ENCODE peak calls at places on chromosomes 12 and 14, in seven cellular contexts. One of them, this sample, is unnamed.
A peak's percentile ranks its signal among the peaks of the same experiment; 100 is the strongest.

GRCh38 chr12:39467432-39467870 is 24.5 kb upstream of the KIF21A start:
- DNase-seq in fibroblast of pulmonary artery: peak; percentile 14
- DNase-seq in fibroblast of the aortic adventitia: peak; percentile 50
- DNase-seq in brain microvascular endothelial cell: no peak
- DNase-seq in fibroblast of lung: peak; percentile 37
- DNase-seq in lower lobe of right lung: no peak
- DNase-seq in cardiac muscle cell: peak; percentile 41
- DNase-seq in this sample: no peak

GRCh38 chr14:100614803-100615202 is 27.6 kb upstream of the BEGAIN start:
- DNase-seq in lower lobe of right lung: no peak
- DNase-seq in brain microvascular endothelial cell: no peak
- DNase-seq in fibroblast of lung: no peak
- DNase-seq in cardiac muscle cell: no peak
- DNase-seq in fibroblast of pulmonary artery: no peak
- DNase-seq in fibroblast of the aortic adventitia: no peak
- DNase-seq in this sample: no peak

GRCh38 chr12:117980621-117981020 is 11.8 kb upstream of the KSR2 start:
- DNase-seq in fibroblast of pulmonary artery: no peak
- DNase-seq in lower lobe of right lung: no peak
- DNase-seq in cardiac muscle cell: no peak
- DNase-seq in fibroblast of lung: no peak
- DNase-seq in brain microvascular endothelial cell: no peak
- DNase-seq in fibroblast of the aortic adventitia: no peak
- DNase-seq in this sample: no peak

GRCh38 chr12:54053625-54054441 is at the start of gene HOXC4:
- DNase-seq in fibroblast of lung: peak; percentile 29
- DNase-seq in fibroblast of pulmonary artery: peak; percentile 35
- DNase-seq in cardiac muscle cell: peak; percentile 22
- DNase-seq in brain microvascular endothelial cell: no peak
- DNase-seq in fibroblast of the aortic adventitia: peak; percentile 63
- DNase-seq in lower lobe of right lung: no peak
- DNase-seq in this sample: no peak

GRCh38 chr14:83347874-83348273 is 1814.2 kb upstream of the SEL1L start:
- DNase-seq in cardiac muscle cell: no peak
- DNase-seq in brain microvascular endothelial cell: no peak
- DNase-seq in fibroblast of lung: peak; percentile 4
- DNase-seq in fibroblast of pulmonary artery: peak; percentile 5
- DNase-seq in fibroblast of the aortic adventitia: no peak
- DNase-seq in lower lobe of right lung: no peak
- DNase-seq in this sample: no peak

GRCh38 chr14:82704218-82704617 is 1170.6 kb upstream of the SEL1L start:
- DNase-seq in fibroblast of the aortic adventitia: no peak
- DNase-seq in fibroblast of pulmonary artery: no peak
- DNase-seq in brain microvascular endothelial cell: no peak
- DNase-seq in lower lobe of right lung: no peak
- DNase-seq in fibroblast of lung: no peak
- DNase-seq in cardiac muscle cell: no peak
- DNase-seq in this sample: no peak

GRCh38 chr12:131916306-131917138 is 12.6 kb upstream of the PUS1 start:
- DNase-seq in fibroblast of pulmonary artery: no peak
- DNase-seq in fibroblast of lung: no peak
- DNase-seq in lower lobe of right lung: no peak
- DNase-seq in fibroblast of the aortic adventitia: no peak
- DNase-seq in cardiac muscle cell: no peak
- DNase-seq in brain microvascular endothelial cell: no peak
- DNase-seq in this sample: peak; percentile 46

GRCh38 chr12:79547735-79548347 is 142.9 kb downstream of the PAWR start:
- DNase-seq in fibroblast of pulmonary artery: peak; percentile 79
- DNase-seq in fibroblast of the aortic adventitia: peak; percentile 81
- DNase-seq in brain microvascular endothelial cell: peak; percentile 77
- DNase-seq in fibroblast of lung: peak; percentile 71
- DNase-seq in lower lobe of right lung: no peak
- DNase-seq in cardiac muscle cell: peak; percentile 79
- DNase-seq in this sample: no peak

GRCh38 chr12:124742702-124743101 is 121.0 kb downstream of the SCARB1 start:
- DNase-seq in fibroblast of the aortic adventitia: no peak
- DNase-seq in fibroblast of pulmonary artery: no peak
- DNase-seq in fibroblast of lung: no peak
- DNase-seq in lower lobe of right lung: no peak
- DNase-seq in brain microvascular endothelial cell: no peak
- DNase-seq in cardiac muscle cell: no peak
- DNase-seq in this sample: no peak

GRCh38 chr14:102020058-102020971 is 55.9 kb downstream of the DYNC1H1 start:
- DNase-seq in brain microvascular endothelial cell: peak; percentile 34
- DNase-seq in cardiac muscle cell: peak; percentile 6
- DNase-seq in fibroblast of lung: peak; percentile 96
- DNase-seq in fibroblast of the aortic adventitia: peak; percentile 13
- DNase-seq in fibroblast of pulmonary artery: no peak
- DNase-seq in lower lobe of right lung: no peak
- DNase-seq in this sample: no peak

GRCh38 chr14:23559010-23559920 is 3.2 kb downstream of the THTPA start:
- DNase-seq in lower lobe of right lung: peak; percentile 74
- DNase-seq in fibroblast of pulmonary artery: peak; percentile 67
- DNase-seq in fibroblast of lung: peak; percentile 40
- DNase-seq in cardiac muscle cell: peak; percentile 74
- DNase-seq in fibroblast of the aortic adventitia: peak; percentile 66
- DNase-seq in brain microvascular endothelial cell: peak; percentile 30
- DNase-seq in this sample: peak; percentile 81

GRCh38 chr12:29216797-29217583 is 67.9 kb downstream of the FAR2 start:
- DNase-seq in fibroblast of pulmonary artery: peak; percentile 65
- DNase-seq in fibroblast of the aortic adventitia: peak; percentile 60
- DNase-seq in lower lobe of right lung: no peak
- DNase-seq in cardiac muscle cell: peak; percentile 77
- DNase-seq in fibroblast of lung: peak; percentile 26
- DNase-seq in brain microvascular endothelial cell: no peak
- DNase-seq in this sample: no peak

GRCh38 chr14:68089146-68089715 is 269.7 kb downstream of the RAD51B start:
- DNase-seq in brain microvascular endothelial cell: peak; percentile 43
- DNase-seq in lower lobe of right lung: no peak
- DNase-seq in fibroblast of lung: peak; percentile 91
- DNase-seq in fibroblast of pulmonary artery: peak; percentile 78
- DNase-seq in cardiac muscle cell: peak; percentile 65
- DNase-seq in fibroblast of the aortic adventitia: peak; percentile 25
- DNase-seq in this sample: no peak

GRCh38 chr14:101017209-101017608 is 113.7 kb upstream of the RTL1 start:
- DNase-seq in fibroblast of the aortic adventitia: peak; percentile 27
- DNase-seq in cardiac muscle cell: peak; percentile 55
- DNase-seq in lower lobe of right lung: no peak
- DNase-seq in brain microvascular endothelial cell: peak; percentile 30
- DNase-seq in fibroblast of lung: peak; percentile 69
- DNase-seq in fibroblast of pulmonary artery: peak; percentile 37
- DNase-seq in this sample: no peak

GRCh38 chr14:95679995-95680735 is 6.1 kb upstream of the TCL1B start:
- DNase-seq in cardiac muscle cell: no peak
- DNase-seq in fibroblast of the aortic adventitia: no peak
- DNase-seq in lower lobe of right lung: no peak
- DNase-seq in fibroblast of pulmonary artery: no peak
- DNase-seq in fibroblast of lung: no peak
- DNase-seq in brain microvascular endothelial cell: no peak
- DNase-seq in this sample: no peak

GRCh38 chr12:27861428-27862167 is 81.6 kb upstream of the MANSC4 start:
- DNase-seq in lower lobe of right lung: no peak
- DNase-seq in fibroblast of lung: no peak
- DNase-seq in fibroblast of pulmonary artery: peak; percentile 58
- DNase-seq in fibroblast of the aortic adventitia: peak; percentile 62
- DNase-seq in brain microvascular endothelial cell: no peak
- DNase-seq in cardiac muscle cell: peak; percentile 53
- DNase-seq in this sample: peak; percentile 17

GRCh38 chr14:59161571-59162175 is 26.8 kb upstream of the DAAM1 start:
- DNase-seq in cardiac muscle cell: peak; percentile 92
- DNase-seq in fibroblast of pulmonary artery: peak; percentile 95
- DNase-seq in fibroblast of the aortic adventitia: peak; percentile 49
- DNase-seq in brain microvascular endothelial cell: peak; percentile 88
- DNase-seq in fibroblast of lung: peak; percentile 88
- DNase-seq in lower lobe of right lung: no peak
- DNase-seq in this sample: peak; percentile 45

GRCh38 chr14:50658203-50658602 is 9.9 kb downstream of the SAV1 start:
- DNase-seq in brain microvascular endothelial cell: peak; percentile 66
- DNase-seq in fibroblast of pulmonary artery: peak; percentile 82
- DNase-seq in fibroblast of the aortic adventitia: peak; percentile 84
- DNase-seq in lower lobe of right lung: no peak
- DNase-seq in cardiac muscle cell: peak; percentile 77
- DNase-seq in fibroblast of lung: peak; percentile 65
- DNase-seq in this sample: no peak

GRCh38 chr12:51973560-51973959 is 22.1 kb downstream of the ACVR1B start:
- DNase-seq in brain microvascular endothelial cell: no peak
- DNase-seq in fibroblast of lung: no peak
- DNase-seq in fibroblast of pulmonary artery: peak; percentile 62
- DNase-seq in lower lobe of right lung: no peak
- DNase-seq in cardiac muscle cell: peak; percentile 71
- DNase-seq in fibroblast of the aortic adventitia: peak; percentile 80
- DNase-seq in this sample: no peak

GRCh38 chr12:70754330-70754741 is 117.1 kb upstream of the PTPRB start:
- DNase-seq in cardiac muscle cell: no peak
- DNase-seq in brain microvascular endothelial cell: no peak
- DNase-seq in lower lobe of right lung: no peak
- DNase-seq in fibroblast of pulmonary artery: no peak
- DNase-seq in fibroblast of the aortic adventitia: no peak
- DNase-seq in fibroblast of lung: no peak
- DNase-seq in this sample: no peak

GRCh38 chr12:65822732-65823480 is 1.4 kb upstream of the HMGA2 start:
- DNase-seq in fibroblast of lung: peak; percentile 79
- DNase-seq in cardiac muscle cell: peak; percentile 81
- DNase-seq in fibroblast of the aortic adventitia: peak; percentile 65
- DNase-seq in fibroblast of pulmonary artery: peak; percentile 78
- DNase-seq in brain microvascular endothelial cell: peak; percentile 69
- DNase-seq in lower lobe of right lung: no peak
- DNase-seq in this sample: no peak

GRCh38 chr12:120286768-120287490 is 4.8 kb downstream of the RNU4-2 start:
- DNase-seq in fibroblast of lung: peak; percentile 36
- DNase-seq in brain microvascular endothelial cell: no peak
- DNase-seq in cardiac muscle cell: no peak
- DNase-seq in fibroblast of pulmonary artery: no peak
- DNase-seq in fibroblast of the aortic adventitia: no peak
- DNase-seq in lower lobe of right lung: no peak
- DNase-seq in this sample: no peak

GRCh38 chr12:41509655-41510054 is 321.5 kb downstream of the PDZRN4 start:
- DNase-seq in cardiac muscle cell: no peak
- DNase-seq in fibroblast of pulmonary artery: no peak
- DNase-seq in fibroblast of the aortic adventitia: no peak
- DNase-seq in fibroblast of lung: no peak
- DNase-seq in lower lobe of right lung: no peak
- DNase-seq in brain microvascular endothelial cell: no peak
- DNase-seq in this sample: no peak

GRCh38 chr12:56152756-56153137 is 360 bp downstream of the MYL6B start:
- DNase-seq in fibroblast of lung: no peak
- DNase-seq in lower lobe of right lung: no peak
- DNase-seq in fibroblast of the aortic adventitia: no peak
- DNase-seq in cardiac muscle cell: no peak
- DNase-seq in brain microvascular endothelial cell: no peak
- DNase-seq in fibroblast of pulmonary artery: no peak
- DNase-seq in this sample: no peak

GRCh38 chr14:32404784-32405573 is 75.9 kb downstream of the AKAP6 start:
- DNase-seq in cardiac muscle cell: peak; percentile 12
- DNase-seq in fibroblast of the aortic adventitia: no peak
- DNase-seq in lower lobe of right lung: no peak
- DNase-seq in brain microvascular endothelial cell: no peak
- DNase-seq in fibroblast of lung: no peak
- DNase-seq in fibroblast of pulmonary artery: no peak
- DNase-seq in this sample: no peak

GRCh38 chr12:56122637-56123036 is 4.6 kb downstream of the ZC3H10 start:
- DNase-seq in fibroblast of the aortic adventitia: no peak
- DNase-seq in brain microvascular endothelial cell: no peak
- DNase-seq in lower lobe of right lung: no peak
- DNase-seq in fibroblast of pulmonary artery: no peak
- DNase-seq in fibroblast of lung: no peak
- DNase-seq in cardiac muscle cell: no peak
- DNase-seq in this sample: no peak

GRCh38 chr12:75129275-75129674 is 80.4 kb downstream of the KCNC2 start:
- DNase-seq in lower lobe of right lung: no peak
- DNase-seq in fibroblast of lung: no peak
- DNase-seq in cardiac muscle cell: no peak
- DNase-seq in fibroblast of pulmonary artery: no peak
- DNase-seq in brain microvascular endothelial cell: no peak
- DNase-seq in fibroblast of the aortic adventitia: no peak
- DNase-seq in this sample: no peak

DNA sequence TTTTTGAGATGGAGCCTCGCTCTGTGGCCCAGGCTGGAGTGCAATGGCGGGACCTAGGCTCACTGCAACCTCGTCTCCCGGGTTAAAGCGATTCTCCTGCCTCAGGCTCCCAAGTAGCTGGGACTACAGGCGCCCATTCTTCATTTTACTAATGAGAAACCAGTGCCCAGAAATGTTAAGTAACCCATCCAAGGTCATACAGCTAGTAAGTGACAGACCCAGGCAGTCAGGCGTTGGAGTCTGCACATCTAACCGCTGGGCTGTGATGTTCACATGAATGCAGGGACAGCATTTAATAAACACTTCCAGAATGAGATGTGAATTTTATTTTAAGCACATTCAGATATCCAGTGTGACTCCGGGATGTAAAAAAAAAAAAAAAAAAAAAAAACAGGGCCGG is 1.3 kb upstream of the TRIP11 start:
- DNase-seq in fibroblast of lung: no peak
- DNase-seq in lower lobe of right lung: no peak
- DNase-seq in fibroblast of pulmonary artery: no peak
- DNase-seq in brain microvascular endothelial cell: no peak
- DNase-seq in fibroblast of the aortic adventitia: no peak
- DNase-seq in cardiac muscle cell: no peak
- DNase-seq in this sample: no peak
- H3K4me3 ChIP-seq in fibroblast of lung: no peak overlapping the region
- H3K4me3 ChIP-seq in lower lobe of right lung: peak overlapping the region; percentile 88
- H3K4me3 ChIP-seq in fibroblast of pulmonary artery: peak overlapping the region; percentile 95
- H3K4me3 ChIP-seq in brain microvascular endothelial cell: no peak overlapping the region
- H3K4me3 ChIP-seq in fibroblast of the aortic adventitia: peak overlapping the region; percentile 97
- H3K4me3 ChIP-seq in cardiac muscle cell: peak overlapping the region; percentile 77
- H3K4me3 ChIP-seq in this sample: peak overlapping the region; percentile 90

GRCh38 chr12:121373748-121374147 is 21.5 kb upstream of the ANAPC5 start:
- DNase-seq in lower lobe of right lung: no peak
- DNase-seq in brain microvascular endothelial cell: no peak
- DNase-seq in cardiac muscle cell: no peak
- DNase-seq in fibroblast of lung: no peak
- DNase-seq in fibroblast of the aortic adventitia: no peak
- DNase-seq in fibroblast of pulmonary artery: no peak
- DNase-seq in this sample: no peak
- TF ChIP-seq CTCF in lower lobe of right lung: no peak
- TF ChIP-seq CTCF in brain microvascular endothelial cell: no peak
- TF ChIP-seq CTCF in cardiac muscle cell: no peak
- TF ChIP-seq CTCF in fibroblast of lung: no peak
- TF ChIP-seq CTCF in fibroblast of the aortic adventitia: no peak
- TF ChIP-seq CTCF in fibroblast of pulmonary artery: no peak
- TF ChIP-seq CTCF in this sample: no peak

DNA sequence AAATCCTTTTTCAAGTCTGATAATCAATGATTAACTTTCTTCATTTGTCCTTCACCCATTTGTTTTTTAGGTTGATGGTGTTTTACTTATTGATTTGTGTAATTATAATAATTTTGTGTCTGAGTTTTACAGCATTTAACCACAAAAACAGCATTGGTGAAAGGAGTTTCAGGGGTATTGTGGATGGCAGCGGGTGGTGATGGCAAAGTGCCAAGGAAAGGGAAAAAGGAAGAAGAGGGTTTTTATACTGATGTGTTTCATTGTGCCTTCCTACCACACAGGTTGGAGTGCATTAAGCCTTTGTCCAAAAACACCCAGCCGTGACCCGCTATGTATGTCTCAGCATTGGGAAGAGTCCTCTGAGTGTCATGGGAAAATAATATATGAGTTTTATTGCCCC is 150.3 kb downstream of the DAD1 start:
- DNase-seq in lower lobe of right lung: no peak
- DNase-seq in fibroblast of lung: no peak
- DNase-seq in cardiac muscle cell: no peak
- DNase-seq in fibroblast of the aortic adventitia: no peak
- DNase-seq in brain microvascular endothelial cell: no peak
- DNase-seq in fibroblast of pulmonary artery: no peak
- DNase-seq in this sample: no peak
- H3K4me3 ChIP-seq in lower lobe of right lung: no peak overlapping the region
- H3K4me3 ChIP-seq in fibroblast of lung: no peak overlapping the region
- H3K4me3 ChIP-seq in cardiac muscle cell: no peak overlapping the region
- H3K4me3 ChIP-seq in fibroblast of the aortic adventitia: no peak overlapping the region
- H3K4me3 ChIP-seq in brain microvascular endothelial cell: no peak overlapping the region
- H3K4me3 ChIP-seq in fibroblast of pulmonary artery: no peak overlapping the region
- H3K4me3 ChIP-seq in this sample: no peak overlapping the region

GRCh38 chr12:48973992-48974673 is 2.6 kb upstream of the WNT10B start:
- DNase-seq in lower lobe of right lung: peak; percentile 62
- DNase-seq in fibroblast of pulmonary artery: peak; percentile 66
- DNase-seq in brain microvascular endothelial cell: peak; percentile 61
- DNase-seq in cardiac muscle cell: peak; percentile 76
- DNase-seq in fibroblast of lung: peak; percentile 57
- DNase-seq in fibroblast of the aortic adventitia: peak; percentile 87
- DNase-seq in this sample: peak; percentile 78
- TF ChIP-seq CTCF in lower lobe of right lung: peak; percentile 62
- TF ChIP-seq CTCF in fibroblast of pulmonary artery: peak; percentile 74
- TF ChIP-seq CTCF in brain microvascular endothelial cell: peak; percentile 87
- TF ChIP-seq CTCF in cardiac muscle cell: peak; percentile 62
- TF ChIP-seq CTCF in fibroblast of lung: peak; percentile 29
- TF ChIP-seq CTCF in fibroblast of the aortic adventitia: peak; percentile 89
- TF ChIP-seq CTCF in this sample: peak; percentile 47

This sample was measured in psoas muscle.